ENCODE peak calls at places on chromosomes 16 and 17, in ten cellular contexts. P, A, H, X, D, V, Y, Z, M and R are unnamed samples.

GRCh38 chr16:23052908-23053580 is 96.2 kb downstream of the USP31 start:
- DNase-seq in P (no peak), A (no peak), H (no peak), X (no peak), D (no peak), V (no peak), Y (no peak), Z (no peak), M (no peak), R (no peak)

GRCh38 chr16:47358816-47359215 is 102.0 kb downstream of the ITFG1 start:
- DNase-seq in P (no peak), A (peak), H (no peak), X (no peak), D (no peak), V (no peak), Y (peak), Z (no peak), M (no peak), R (no peak)

GRCh38 chr17:68095205-68095811 is 59.8 kb downstream of the KPNA2 start:
- DNase-seq in P (no peak), A (no peak), H (no peak), X (no peak), D (no peak), V (no peak), Y (no peak), Z (no peak), M (no peak), R (no peak)

GRCh38 chr16:80997139-80997798 is 9.4 kb downstream of the CMC2 start:
- DNase-seq in P (no peak), A (no peak), H (no peak), X (no peak), D (no peak), V (no peak), Y (no peak), Z (no peak), M (no peak), R (no peak)

GRCh38 chr17:5950871-5951270 is 119.3 kb upstream of the WSCD1 start:
- DNase-seq in P (no peak), A (no peak), H (no peak), X (no peak), D (no peak), V (no peak), Y (no peak), Z (no peak), M (no peak), R (no peak)

GRCh38 chr16:77679901-77680300 is 42.4 kb upstream of the NUDT7 start:
- DNase-seq in P (no peak), A (no peak), H (no peak), X (no peak), D (no peak), V (no peak), Y (no peak), Z (no peak), M (peak), R (no peak)

GRCh38 chr17:79915850-79916430 is 76.7 kb upstream of the CBX4 start:
- DNase-seq in P (peak), A (peak), H (peak), X (no peak), D (no peak), V (peak), Y (peak), Z (no peak), M (peak), R (no peak)

GRCh38 chr16:30417447-30418349 is 10.3 kb downstream of the ZNF771 start:
- DNase-seq in P (peak), A (peak), H (peak), X (peak), D (peak), V (peak), Y (peak), Z (peak), M (peak), R (peak)

GRCh38 chr16:17278988-17279387 is 191.8 kb downstream of the XYLT1 start:
- DNase-seq in P (no peak), A (no peak), H (no peak), X (no peak), D (no peak), V (no peak), Y (no peak), Z (no peak), M (no peak), R (no peak)

GRCh38 chr16:75021410-75021809 is 22.6 kb downstream of the ZNRF1 start:
- DNase-seq in P (no peak), A (no peak), H (no peak), X (no peak), D (no peak), V (no peak), Y (no peak), Z (no peak), M (no peak), R (no peak)

GRCh38 chr16:28842696-28843095 is 3.5 kb downstream of the TUFM start:
- DNase-seq in P (no peak), A (no peak), H (no peak), X (no peak), D (no peak), V (no peak), Y (no peak), Z (no peak), M (no peak), R (no peak)

GRCh38 chr17:17804007-17804406 is 32.8 kb downstream of the SREBF1 start:
- DNase-seq in P (no peak), A (no peak), H (no peak), X (no peak), D (no peak), V (no peak), Y (no peak), Z (no peak), M (no peak), R (no peak)

GRCh38 chr17:75345514-75346167 is 56.4 kb upstream of the SLC25A19 start:
- DNase-seq in P (no peak), A (no peak), H (peak), X (peak), D (peak), V (no peak), Y (peak), Z (no peak), M (peak), R (no peak)

GRCh38 chr17:50055426-50056216 is at the start of gene ITGA3:
- DNase-seq in P (peak), A (peak), H (peak), X (peak), D (peak), V (peak), Y (peak), Z (peak), M (peak), R (no peak)

GRCh38 chr17:65438173-65438572 is 123.3 kb downstream of the AXIN2 start:
- DNase-seq in P (no peak), A (no peak), H (no peak), X (no peak), D (no peak), V (no peak), Y (no peak), Z (no peak), M (no peak), R (no peak)

GRCh38 chr16:3659200-3659599 is 4.7 kb downstream of the DNASE1 start:
- DNase-seq in P (no peak), A (no peak), H (no peak), X (no peak), D (no peak), V (no peak), Y (no peak), Z (no peak), M (no peak), R (no peak)

GRCh38 chr17:75558666-75559530 is 28.7 kb upstream of the MYO15B start:
- DNase-seq in P (no peak), A (no peak), H (no peak), X (no peak), D (no peak), V (peak), Y (no peak), Z (no peak), M (no peak), R (no peak)

GRCh38 chr17:31494259-31495048 is 103.0 kb downstream of the RAB11FIP4 start:
- DNase-seq in P (no peak), A (no peak), H (peak), X (peak), D (peak), V (no peak), Y (peak), Z (no peak), M (peak), R (no peak)

GRCh38 chr16:81567987-81568748 is 123.6 kb downstream of the CMIP start:
- DNase-seq in P (peak), A (peak), H (peak), X (no peak), D (peak), V (peak), Y (no peak), Z (no peak), M (no peak), R (no peak)

GRCh38 chr17:8696951-8697745 is 47.5 kb downstream of the CCDC42 start:
- DNase-seq in P (no peak), A (no peak), H (no peak), X (no peak), D (no peak), V (peak), Y (peak), Z (no peak), M (no peak), R (peak)